ENCODE peak calls at places on chromosome 3, in eight cellular contexts. R, H, L, K, I, F, U and W are unnamed samples.

GRCh38 chr3:172153335-172153861 is 114.0 kb downstream of the FNDC3B start:
- DNase-seq in K (peak), U (peak), I (peak), F (peak), L (peak), R (no peak), H (peak), W (peak)

GRCh38 chr3:45881031-45882022 is 5.0 kb upstream of the CCR9 start:
- DNase-seq in I (no peak), F (peak), U (no peak), R (no peak), L (no peak), H (no peak), K (peak), W (no peak)

GRCh38 chr3:77931272-77932009 is 891.5 kb downstream of the ROBO2 start:
- DNase-seq in R (no peak), I (no peak), H (no peak), L (no peak), U (no peak), F (no peak), K (no peak), W (no peak)

GRCh38 chr3:31882431-31882830 is 98.6 kb downstream of the OSBPL10 start:
- DNase-seq in U (no peak), F (no peak), K (peak), I (no peak), R (no peak), L (no peak), H (no peak), W (no peak)

GRCh38 chr3:10155658-10156057 is 9.1 kb upstream of the IRAK2 start:
- DNase-seq in L (no peak), U (no peak), K (no peak), I (no peak), H (no peak), F (no peak), R (no peak), W (no peak)

GRCh38 chr3:29694783-29695182 is 413.9 kb downstream of the RBMS3 start:
- DNase-seq in F (peak), U (no peak), H (no peak), K (peak), L (no peak), R (no peak), I (no peak), W (no peak)

GRCh38 chr3:32913790-32914446 is 37.5 kb upstream of the CCR4 start:
- DNase-seq in I (peak), K (peak), U (peak), R (no peak), H (no peak), F (peak), L (no peak), W (no peak)

GRCh38 chr3:52682016-52682415 is 3.7 kb downstream of the PBRM1 start:
- DNase-seq in K (peak), H (no peak), I (no peak), F (no peak), U (no peak), R (no peak), L (no peak), W (no peak)

DNA sequence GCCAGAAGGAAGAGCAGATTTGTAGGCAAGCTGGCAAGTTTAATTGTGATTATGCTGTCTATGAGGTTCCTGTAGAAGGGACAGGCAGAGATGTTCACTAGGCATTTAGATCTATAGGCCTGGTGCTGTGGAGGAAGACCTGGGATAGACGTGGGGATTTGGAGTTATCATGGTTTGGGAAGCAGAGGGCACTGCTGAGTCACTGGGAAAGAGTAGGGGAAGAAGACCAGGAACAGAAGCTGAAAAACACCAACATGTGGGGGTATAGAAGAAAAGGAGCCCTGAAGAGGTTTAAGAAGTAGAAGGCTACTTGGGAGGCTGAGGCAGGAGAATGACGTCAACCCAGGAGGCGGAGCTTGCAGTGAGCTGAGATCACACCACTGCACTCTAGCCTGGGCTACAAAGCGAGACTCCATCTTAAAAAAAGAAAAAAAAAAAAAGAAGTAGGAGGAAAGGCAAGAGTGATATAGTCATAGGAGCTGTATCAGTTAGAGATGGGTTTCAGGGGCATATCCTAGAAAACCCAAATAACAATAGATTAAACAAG is 19.3 kb downstream of the GRK7 start:
- DNase-seq in F (peak), I (no peak), R (no peak), H (no peak), U (no peak), L (no peak), K (peak), W (no peak)
- TF ChIP-seq CTCF in F (no peak), I (peak), R (no peak), H (no peak), U (no peak), L (no peak), K (peak), W (no peak)

GRCh38 chr3:103991461-103992115 is 1375.1 kb upstream of the ALCAM start:
- DNase-seq in R (peak), U (no peak), F (no peak), L (no peak), H (no peak), I (no peak), K (no peak), W (peak)
- TF ChIP-seq CTCF in R (peak), U (no peak), F (no peak), L (peak), H (peak), I (no peak), K (peak), W (peak)

GRCh38 chr3:184599143-184599542 is 37.6 kb downstream of the EPHB3 start:
- DNase-seq in F (no peak), U (no peak), H (no peak), R (no peak), L (no peak), I (no peak), K (no peak), W (no peak)
- TF ChIP-seq CTCF in F (no peak), U (no peak), H (no peak), R (no peak), L (no peak), I (no peak), K (no peak), W (no peak)

GRCh38 chr3:84974347-84974746 is 15.6 kb downstream of the CADM2 start:
- DNase-seq in R (no peak), I (no peak), L (no peak), U (no peak), H (no peak), F (no peak), K (no peak), W (no peak)
- TF ChIP-seq CTCF in R (no peak), I (peak), L (no peak), U (no peak), H (no peak), F (no peak), K (peak), W (no peak)

DNA sequence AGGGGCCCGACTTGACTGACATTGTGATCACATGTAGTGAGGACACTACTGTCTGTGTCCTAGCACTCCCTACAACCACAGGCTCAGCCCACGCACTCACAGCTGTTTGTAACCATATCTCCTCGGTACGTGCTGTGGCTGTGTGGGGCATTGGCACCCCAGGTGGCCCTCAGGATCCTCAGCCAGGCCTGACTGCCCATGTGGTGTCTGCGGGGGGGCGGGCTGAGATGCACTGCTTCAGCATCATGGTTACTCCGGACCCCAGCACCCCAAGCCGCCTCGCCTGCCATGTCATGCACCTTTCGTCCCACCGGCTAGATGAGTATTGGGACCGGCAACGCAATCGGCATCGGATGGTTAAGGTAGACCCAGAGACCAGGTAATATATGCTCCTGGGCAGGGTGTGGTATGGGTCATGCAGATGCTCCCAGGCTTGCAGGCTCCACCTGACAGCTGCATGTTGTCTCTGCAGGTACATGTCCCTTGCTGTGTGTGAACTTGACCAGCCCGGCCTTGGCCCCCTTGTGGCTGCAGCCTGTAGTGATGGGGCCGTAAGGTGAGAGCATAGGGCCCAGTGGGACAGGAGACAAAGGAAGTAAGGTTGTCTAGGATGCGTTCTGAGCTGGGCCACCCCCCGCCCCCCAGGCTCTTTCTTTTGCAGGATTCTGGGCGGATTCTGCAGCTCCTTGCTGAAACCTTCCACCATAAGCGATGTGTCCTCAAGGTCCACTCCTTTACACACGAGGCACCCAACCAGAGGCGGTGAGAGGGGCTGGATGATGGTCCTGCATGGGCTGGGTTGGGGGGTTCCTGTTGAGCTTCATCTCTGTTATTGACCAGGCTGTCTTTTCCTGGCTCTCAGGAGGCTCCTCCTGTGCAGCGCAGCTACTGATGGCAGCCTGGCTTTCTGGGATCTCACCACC is 4.4 kb downstream of the DALRD3 start:
- DNase-seq in R (peak), F (no peak), H (no peak), I (no peak), U (no peak), L (no peak), K (no peak), W (peak)
- TF ChIP-seq CTCF in R (peak), F (peak), H (peak), I (peak), U (peak), L (peak), K (peak), W (peak)